ENCODE peak calls at places on chromosome 12, in eight cellular contexts. One of them, this sample, is unnamed.

GRCh38 chr12:26097046-26097878 is 27.6 kb downstream of the BHLHE41 start:
- DNase-seq in SK-N-SH: peak
- DNase-seq in GM23338: peak
- DNase-seq in GM12878: no peak
- DNase-seq in HCT116: peak
- DNase-seq in K562: peak
- DNase-seq in Panc1: peak
- DNase-seq in HepG2: peak
- DNase-seq in this sample: peak

GRCh38 chr12:52692253-52692652 is 11.1 kb downstream of the KRT77 start:
- DNase-seq in SK-N-SH: peak
- DNase-seq in GM23338: peak
- DNase-seq in GM12878: no peak
- DNase-seq in HCT116: no peak
- DNase-seq in K562: peak
- DNase-seq in Panc1: no peak
- DNase-seq in HepG2: peak
- DNase-seq in this sample: no peak

GRCh38 chr12:51904951-51905471 is 2.3 kb upstream of the ACVRL1 start:
- DNase-seq in SK-N-SH: peak
- DNase-seq in GM23338: no peak
- DNase-seq in GM12878: no peak
- DNase-seq in HCT116: no peak
- DNase-seq in K562: no peak
- DNase-seq in Panc1: no peak
- DNase-seq in HepG2: no peak
- DNase-seq in this sample: no peak

GRCh38 chr12:117322428-117322827 is 39.0 kb downstream of the NOS1 start:
- DNase-seq in SK-N-SH: no peak
- DNase-seq in GM23338: no peak
- DNase-seq in GM12878: no peak
- DNase-seq in HCT116: no peak
- DNase-seq in K562: no peak
- DNase-seq in Panc1: no peak
- DNase-seq in HepG2: no peak
- DNase-seq in this sample: no peak

GRCh38 chr12:76192416-76192815 is 107.9 kb upstream of the NAP1L1 start:
- DNase-seq in SK-N-SH: no peak
- DNase-seq in GM23338: no peak
- DNase-seq in GM12878: no peak
- DNase-seq in HCT116: no peak
- DNase-seq in K562: no peak
- DNase-seq in Panc1: no peak
- DNase-seq in HepG2: no peak
- DNase-seq in this sample: no peak

GRCh38 chr12:75438052-75438754 is 42.4 kb upstream of the GLIPR1 start:
- DNase-seq in SK-N-SH: no peak
- DNase-seq in GM23338: no peak
- DNase-seq in GM12878: no peak
- DNase-seq in HCT116: no peak
- DNase-seq in K562: no peak
- DNase-seq in Panc1: no peak
- DNase-seq in HepG2: no peak
- DNase-seq in this sample: no peak

GRCh38 chr12:56591111-56591510 is 39.0 kb downstream of the BAZ2A start:
- DNase-seq in SK-N-SH: no peak
- DNase-seq in GM23338: peak
- DNase-seq in GM12878: no peak
- DNase-seq in HCT116: no peak
- DNase-seq in K562: no peak
- DNase-seq in Panc1: no peak
- DNase-seq in HepG2: no peak
- DNase-seq in this sample: no peak

GRCh38 chr12:77007476-77007875 is 57.9 kb downstream of the E2F7 start:
- DNase-seq in SK-N-SH: no peak
- DNase-seq in GM23338: no peak
- DNase-seq in GM12878: no peak
- DNase-seq in HCT116: no peak
- DNase-seq in K562: no peak
- DNase-seq in Panc1: no peak
- DNase-seq in HepG2: no peak
- DNase-seq in this sample: no peak

GRCh38 chr12:117792471-117792870 is 176.3 kb downstream of the KSR2 start:
- DNase-seq in SK-N-SH: no peak
- DNase-seq in GM23338: no peak
- DNase-seq in GM12878: no peak
- DNase-seq in HCT116: no peak
- DNase-seq in K562: no peak
- DNase-seq in Panc1: no peak
- DNase-seq in HepG2: no peak
- DNase-seq in this sample: no peak

GRCh38 chr12:22709292-22709691 is 84.3 kb downstream of the ETNK1 start:
- DNase-seq in SK-N-SH: peak
- DNase-seq in GM23338: peak
- DNase-seq in GM12878: peak
- DNase-seq in HCT116: peak
- DNase-seq in K562: peak
- DNase-seq in Panc1: no peak
- DNase-seq in HepG2: peak
- DNase-seq in this sample: no peak

GRCh38 chr12:112370156-112370555 is 12.1 kb downstream of the HECTD4 start:
- DNase-seq in SK-N-SH: no peak
- DNase-seq in GM23338: no peak
- DNase-seq in GM12878: no peak
- DNase-seq in HCT116: no peak
- DNase-seq in K562: no peak
- DNase-seq in Panc1: no peak
- DNase-seq in HepG2: no peak
- DNase-seq in this sample: no peak

GRCh38 chr12:54141534-54142475 is 47.0 kb downstream of the SMUG1 start:
- DNase-seq in SK-N-SH: no peak
- DNase-seq in GM23338: no peak
- DNase-seq in GM12878: no peak
- DNase-seq in HCT116: no peak
- DNase-seq in K562: no peak
- DNase-seq in Panc1: no peak
- DNase-seq in HepG2: no peak
- DNase-seq in this sample: no peak

GRCh38 chr12:91178801-91179200 is 3.8 kb downstream of the DCN start:
- DNase-seq in SK-N-SH: no peak
- DNase-seq in GM23338: no peak
- DNase-seq in GM12878: no peak
- DNase-seq in HCT116: no peak
- DNase-seq in K562: no peak
- DNase-seq in Panc1: no peak
- DNase-seq in HepG2: no peak
- DNase-seq in this sample: no peak

GRCh38 chr12:91178139-91178561 is 4.5 kb downstream of the DCN start:
- DNase-seq in SK-N-SH: no peak
- DNase-seq in GM23338: peak
- DNase-seq in GM12878: no peak
- DNase-seq in HCT116: no peak
- DNase-seq in K562: no peak
- DNase-seq in Panc1: peak
- DNase-seq in HepG2: peak
- DNase-seq in this sample: no peak

GRCh38 chr12:91180162-91180561 is 2.5 kb downstream of the DCN start:
- DNase-seq in SK-N-SH: no peak
- DNase-seq in GM23338: no peak
- DNase-seq in GM12878: no peak
- DNase-seq in HCT116: no peak
- DNase-seq in K562: no peak
- DNase-seq in Panc1: no peak
- DNase-seq in HepG2: no peak
- DNase-seq in this sample: no peak

GRCh38 chr12:91180577-91180976 is 2.0 kb downstream of the DCN start:
- DNase-seq in SK-N-SH: peak
- DNase-seq in GM23338: no peak
- DNase-seq in GM12878: no peak
- DNase-seq in HCT116: no peak
- DNase-seq in K562: no peak
- DNase-seq in Panc1: no peak
- DNase-seq in HepG2: no peak
- DNase-seq in this sample: no peak

DNA sequence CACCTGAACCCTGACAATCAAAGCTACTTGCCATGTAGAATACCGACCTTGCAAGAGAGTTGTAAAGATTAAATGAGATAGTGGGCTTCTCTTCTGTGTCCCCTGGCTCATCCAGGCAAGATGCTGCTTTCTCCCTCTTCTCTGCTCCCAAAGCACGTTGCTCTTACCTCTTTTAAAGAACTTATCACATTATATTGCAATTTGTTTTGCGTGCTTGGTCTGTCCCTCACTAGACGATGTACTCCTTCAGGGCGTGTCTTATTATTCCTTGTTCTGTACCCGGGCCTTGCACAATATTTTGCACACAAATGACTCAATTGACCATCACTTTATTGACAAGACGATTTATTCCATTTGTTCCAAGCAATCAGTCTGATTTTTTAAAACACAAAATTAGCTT is 3.3 kb downstream of the DCN start:
- DNase-seq in SK-N-SH: no peak
- DNase-seq in GM23338: no peak
- DNase-seq in GM12878: no peak
- DNase-seq in HCT116: no peak
- DNase-seq in K562: no peak
- DNase-seq in Panc1: no peak
- DNase-seq in HepG2: no peak
- DNase-seq in this sample: no peak
- H3K4me3 ChIP-seq in SK-N-SH: no peak
- H3K4me3 ChIP-seq in GM23338: no peak
- H3K4me3 ChIP-seq in GM12878: no peak
- H3K4me3 ChIP-seq in HCT116: no peak
- H3K4me3 ChIP-seq in K562: no peak
- H3K4me3 ChIP-seq in Panc1: no peak
- H3K4me3 ChIP-seq in HepG2: no peak
- H3K4me3 ChIP-seq in this sample: no peak

GRCh38 chr12:128245106-128245505 is 21.9 kb upstream of the TMEM132C start:
- DNase-seq in SK-N-SH: peak
- DNase-seq in GM23338: no peak
- DNase-seq in GM12878: no peak
- DNase-seq in HCT116: no peak
- DNase-seq in K562: no peak
- DNase-seq in Panc1: no peak
- DNase-seq in HepG2: no peak
- DNase-seq in this sample: peak
- TF ChIP-seq REST in SK-N-SH: no peak
- TF ChIP-seq REST in GM23338: no peak
- TF ChIP-seq REST in GM12878: no peak
- TF ChIP-seq REST in HCT116: no peak
- TF ChIP-seq REST in K562: no peak
- TF ChIP-seq REST in Panc1: no peak
- TF ChIP-seq REST in HepG2: no peak
- TF ChIP-seq REST in this sample: no peak

GRCh38 chr12:109534456-109534855 is 38.8 kb downstream of the MMAB start:
- DNase-seq in SK-N-SH: no peak
- DNase-seq in GM23338: no peak
- DNase-seq in GM12878: no peak
- DNase-seq in HCT116: no peak
- DNase-seq in K562: no peak
- DNase-seq in Panc1: no peak
- DNase-seq in HepG2: no peak
- DNase-seq in this sample: no peak

GRCh38 chr12:109533487-109533740 is 39.9 kb downstream of the MMAB start:
- DNase-seq in SK-N-SH: no peak
- DNase-seq in GM23338: no peak
- DNase-seq in GM12878: no peak
- DNase-seq in HCT116: no peak
- DNase-seq in K562: no peak
- DNase-seq in Panc1: no peak
- DNase-seq in HepG2: no peak
- DNase-seq in this sample: no peak

GRCh38 chr12:109537136-109537535 is 36.2 kb downstream of the MMAB start:
- DNase-seq in SK-N-SH: no peak
- DNase-seq in GM23338: no peak
- DNase-seq in GM12878: no peak
- DNase-seq in HCT116: no peak
- DNase-seq in K562: no peak
- DNase-seq in Panc1: no peak
- DNase-seq in HepG2: no peak
- DNase-seq in this sample: no peak

GRCh38 chr12:109535863-109536250 is 37.4 kb downstream of the MMAB start:
- DNase-seq in SK-N-SH: no peak
- DNase-seq in GM23338: no peak
- DNase-seq in GM12878: no peak
- DNase-seq in HCT116: no peak
- DNase-seq in K562: no peak
- DNase-seq in Panc1: no peak
- DNase-seq in HepG2: no peak
- DNase-seq in this sample: no peak

GRCh38 chr12:109535231-109535862 is 38.0 kb downstream of the MMAB start:
- DNase-seq in SK-N-SH: no peak
- DNase-seq in GM23338: no peak
- DNase-seq in GM12878: no peak
- DNase-seq in HCT116: no peak
- DNase-seq in K562: no peak
- DNase-seq in Panc1: no peak
- DNase-seq in HepG2: no peak
- DNase-seq in this sample: no peak
- TF ChIP-seq POLR2AphosphoS5 in SK-N-SH: no peak
- TF ChIP-seq POLR2AphosphoS5 in GM23338: no peak
- TF ChIP-seq POLR2AphosphoS5 in GM12878: no peak
- TF ChIP-seq POLR2AphosphoS5 in HCT116: no peak
- TF ChIP-seq POLR2AphosphoS5 in K562: no peak
- TF ChIP-seq POLR2AphosphoS5 in Panc1: no peak
- TF ChIP-seq POLR2AphosphoS5 in HepG2: no peak
- TF ChIP-seq POLR2AphosphoS5 in this sample: no peak

DNA sequence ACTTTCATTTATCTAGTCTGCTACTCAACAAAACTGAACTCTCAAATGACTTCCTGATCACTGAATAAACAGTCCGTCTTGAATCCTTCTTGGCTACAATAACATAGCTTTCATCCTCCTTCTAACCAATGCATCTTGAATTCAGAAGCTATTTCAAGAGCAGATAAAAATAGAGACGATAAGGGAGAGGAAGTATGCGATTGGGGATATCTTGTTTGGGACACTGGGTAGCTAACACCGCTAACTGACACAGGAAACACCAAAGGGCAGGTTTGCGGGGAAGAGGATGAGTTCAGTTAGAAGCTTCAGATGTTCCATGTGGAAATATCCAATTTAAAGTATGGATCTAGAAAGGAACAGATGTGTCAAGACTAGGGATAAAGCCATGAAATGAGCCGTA is 102.5 kb downstream of the SLC41A2 start:
- DNase-seq in SK-N-SH: no peak
- DNase-seq in GM23338: no peak
- DNase-seq in GM12878: no peak
- DNase-seq in HCT116: no peak
- DNase-seq in K562: no peak
- DNase-seq in Panc1: no peak
- DNase-seq in HepG2: no peak
- DNase-seq in this sample: no peak
- H3K4me3 ChIP-seq in SK-N-SH: no peak
- H3K4me3 ChIP-seq in GM23338: no peak
- H3K4me3 ChIP-seq in GM12878: no peak
- H3K4me3 ChIP-seq in HCT116: no peak
- H3K4me3 ChIP-seq in K562: no peak
- H3K4me3 ChIP-seq in Panc1: no peak
- H3K4me3 ChIP-seq in HepG2: no peak
- H3K4me3 ChIP-seq in this sample: no peak